ENCODE peak calls at places on chromosomes 4 and X, in five cellular contexts. V is CD8-positive, alpha-beta memory T cell; T is naive B cell; F is heart right ventricle; S is NCI-H1694. G is an unnamed sample.

GRCh38 chr4:183659919-183660318 is 826 bp downstream of the TRAPPC11 start:
- DNase-seq in V (no peak), T (no peak), F (no peak), S (no peak), G (no peak)

GRCh38 chr4:137470806-137471205 is 61.5 kb downstream of the PCDH18 start:
- DNase-seq in V (no peak), T (no peak), F (no peak), S (no peak), G (no peak)

GRCh38 chr4:85084371-85085170 is 118.1 kb upstream of the WDFY3 start:
- DNase-seq in V (no peak), T (peak), F (no peak), S (peak), G (peak)

GRCh38 chrX:136214551-136214950 is 36.6 kb downstream of the MAP7D3 start:
- DNase-seq in V (no peak), T (no peak), F (no peak), S (no peak), G (no peak)

GRCh38 chrX:56766554-56767412 is 37.7 kb downstream of the NBDY start:
- DNase-seq in V (no peak), T (no peak), F (no peak), S (no peak), G (no peak)

GRCh38 chrX:131845201-131845600 is 177.9 kb upstream of the STK26 start:
- DNase-seq in V (no peak), T (no peak), F (no peak), S (no peak), G (no peak)

GRCh38 chr4:141131738-141132688 is 1.3 kb downstream of the RNF150 start:
- DNase-seq in V (no peak), T (no peak), F (peak), S (no peak), G (no peak)

GRCh38 chrX:95076449-95076848 is 1402.4 kb downstream of the FAM133A start:
- DNase-seq in V (no peak), T (no peak), F (no peak), S (peak), G (no peak)

GRCh38 chr4:122469457-122469856 is 12.9 kb upstream of the IL2 start:
- DNase-seq in V (no peak), T (no peak), F (no peak), S (no peak), G (no peak)

GRCh38 chr4:76058888-76059426 is 15.6 kb upstream of the ART3 start:
- DNase-seq in V (no peak), T (no peak), F (no peak), S (no peak), G (no peak)

G was measured in NCI-H1048.